ENCODE peak calls at places on chromosomes 5 and 9, in seven cellular contexts. T is psoas muscle, C is OCI-LY7, Y is Peyer's patch, A is fibroblast of lung, N is heart right ventricle, G is adrenal gland. K is an unnamed sample. For H3K4me1, the result is how much of the 10 kb centered on the place peaks cover.

GRCh38 chr9:136318769-136319241 is 8.5 kb upstream of the GPSM1 start:
- DNase-seq in A (no peak), G (no peak), Y (no peak), T (no peak), C (no peak), N (peak), K (peak)

GRCh38 chr5:17019324-17019723 is 83.2 kb upstream of the MYO10 start:
- DNase-seq in A (no peak), G (no peak), T (no peak), C (no peak), N (no peak), Y (no peak), K (no peak)

GRCh38 chr5:125081101-125081500 is 334.7 kb upstream of the ZNF608 start:
- DNase-seq in T (no peak), A (no peak), Y (no peak), G (no peak), C (no peak), N (no peak), K (no peak)

GRCh38 chr5:120164037-120164436 is 300.1 kb upstream of the PRR16 start:
- DNase-seq in G (no peak), Y (no peak), C (no peak), T (no peak), A (no peak), N (no peak), K (no peak)

GRCh38 chr5:68543212-68543611 is 327.7 kb downstream of the PIK3R1 start:
- DNase-seq in C (no peak), N (no peak), A (no peak), Y (no peak), T (no peak), G (no peak), K (no peak)

GRCh38 chr9:68979538-68980314 is 34.2 kb downstream of the PRKACG start:
- DNase-seq in T (no peak), Y (no peak), A (no peak), N (peak), G (no peak), C (peak), K (peak)

GRCh38 chr9:8014987-8015682 is 215.6 kb upstream of the DMAC1 start:
- DNase-seq in C (no peak), N (no peak), T (no peak), Y (no peak), G (no peak), A (no peak), K (no peak)

GRCh38 chr5:101404531-101404930 is 501.4 kb upstream of the ST8SIA4 start:
- DNase-seq in A (no peak), C (no peak), Y (no peak), N (no peak), G (no peak), T (no peak), K (no peak)

GRCh38 chr5:83922699-83923098 is 202.0 kb upstream of the HAPLN1 start:
- DNase-seq in N (no peak), A (no peak), C (no peak), G (no peak), T (no peak), Y (no peak), K (no peak)

GRCh38 chr5:108238461-108238860 is 143.4 kb downstream of the FBXL17 start:
- DNase-seq in A (no peak), N (no peak), Y (no peak), G (no peak), T (no peak), C (no peak), K (no peak)

GRCh38 chr5:775960-776861 is 8.3 kb downstream of the ZDHHC11B start:
- DNase-seq in G (peak), N (no peak), T (peak), C (no peak), Y (no peak), A (no peak), K (no peak)

GRCh38 chr9:34493972-34494535 is 28.7 kb downstream of the ENHO start:
- DNase-seq in T (peak), N (peak), Y (peak), G (peak), A (peak), C (peak), K (peak)

GRCh38 chr5:61496406-61497307 is 164.6 kb downstream of the ZSWIM6 start:
- DNase-seq in Y (no peak), T (no peak), C (no peak), A (peak), G (no peak), N (no peak), K (no peak)

GRCh38 chr5:612498-613424 is 621 bp downstream of the CEP72 start:
- DNase-seq in T (no peak), N (no peak), A (peak), Y (peak), G (no peak), C (peak), K (no peak)

GRCh38 chr9:134407123-134407779 is 81.0 kb downstream of the RXRA start:
- DNase-seq in A (peak), Y (peak), T (peak), G (peak), C (peak), N (peak), K (peak)

GRCh38 chr9:68797116-68797515 is 92.1 kb downstream of the PIP5K1B start:
- DNase-seq in Y (no peak), C (no peak), G (no peak), A (no peak), N (no peak), T (no peak), K (no peak)

GRCh38 chr5:107361945-107362344 is 308.8 kb downstream of the EFNA5 start:
- DNase-seq in N (no peak), A (no peak), Y (no peak), T (no peak), C (no peak), G (peak), K (no peak)

GRCh38 chr5:174097486-174098185 is 52.1 kb downstream of the NSG2 start:
- DNase-seq in G (no peak), A (peak), C (no peak), N (no peak), Y (no peak), T (no peak), K (no peak)

GRCh38 chr9:21252727-21253547 is 13.1 kb upstream of the IFNA14 start:
- DNase-seq in T (no peak), G (peak), C (peak), Y (no peak), A (peak), N (no peak), K (peak)

GRCh38 chr5:17367256-17367845 is 130.7 kb upstream of the TAF11L2 start:
- DNase-seq in A (no peak), G (no peak), T (no peak), Y (no peak), C (no peak), N (no peak), K (no peak)

GRCh38 chr5:167661605-167662004 is 629.8 kb upstream of the WWC1 start:
- DNase-seq in G (no peak), N (no peak), C (no peak), T (no peak), Y (no peak), A (no peak), K (no peak)

GRCh38 chr9:110975969-110976368 is 62.3 kb downstream of the LPAR1 start:
- DNase-seq in C (no peak), N (no peak), A (no peak), G (no peak), T (no peak), Y (no peak), K (no peak)

GRCh38 chr9:110777201-110777842 is 108.7 kb downstream of the MUSK start:
- DNase-seq in C (no peak), G (no peak), N (no peak), Y (no peak), A (peak), T (no peak), K (no peak)

GRCh38 chr5:6812800-6813731 is 99.8 kb downstream of the TENT4A start:
- DNase-seq in N (no peak), T (no peak), G (peak), C (no peak), A (peak), Y (peak), K (no peak)

GRCh38 chr5:151082976-151083651 is 2.3 kb upstream of the TNIP1 start:
- DNase-seq in G (no peak), N (no peak), A (peak), Y (peak), T (peak), C (peak), K (no peak)

GRCh38 chr9:95044731-95045508 is 272.6 kb downstream of the FANCC start:
- DNase-seq in N (peak), A (no peak), Y (peak), T (peak), C (no peak), G (no peak), K (no peak)

GRCh38 chr5:10277773-10278630 is 27.9 kb downstream of the CCT5 start:
- DNase-seq in Y (no peak), N (no peak), C (no peak), A (no peak), G (no peak), T (no peak), K (no peak)

GRCh38 chr5:62621280-62621679 is 42.7 kb downstream of the LRRC70 start:
- DNase-seq in T (no peak), N (no peak), C (no peak), Y (no peak), G (no peak), A (no peak), K (no peak)

GRCh38 chr9:17843236-17843635 is 264.4 kb downstream of the SH3GL2 start:
- DNase-seq in A (no peak), G (no peak), Y (no peak), T (no peak), N (no peak), C (no peak), K (no peak)

GRCh38 chr5:50702615-50703325 is 36.3 kb downstream of the PARP8 start:
- DNase-seq in T (no peak), A (no peak), Y (no peak), G (no peak), N (no peak), C (peak), K (no peak)

GRCh38 chr9:124480621-124480981 is 26.6 kb downstream of the NR5A1 start:
- DNase-seq in A (no peak), Y (no peak), C (peak), T (no peak), N (no peak), G (peak), K (no peak)

GRCh38 chr5:54785729-54786548 is 199.5 kb downstream of the ESM1 start:
- DNase-seq in Y (peak), A (no peak), G (peak), C (peak), N (peak), T (no peak), K (peak)

GRCh38 chr5:17831279-17831678 is 197.0 kb downstream of the TAF11L14 start:
- DNase-seq in C (no peak), A (no peak), T (no peak), G (no peak), Y (no peak), N (no peak), K (no peak)

GRCh38 chr5:56543431-56544385 is 271.6 kb upstream of the MAP3K1 start:
- DNase-seq in G (no peak), C (no peak), Y (no peak), A (peak), T (no peak), N (no peak), K (no peak)

GRCh38 chr5:172437445-172438303 is 16.7 kb downstream of the SH3PXD2B start:
- DNase-seq in G (peak), A (peak), T (peak), N (peak), C (no peak), Y (peak), K (peak)

GRCh38 chr9:107539427-107540154 is 50.0 kb upstream of the KLF4 start:
- DNase-seq in A (no peak), G (no peak), N (no peak), Y (no peak), T (peak), C (no peak), K (peak)

DNA sequence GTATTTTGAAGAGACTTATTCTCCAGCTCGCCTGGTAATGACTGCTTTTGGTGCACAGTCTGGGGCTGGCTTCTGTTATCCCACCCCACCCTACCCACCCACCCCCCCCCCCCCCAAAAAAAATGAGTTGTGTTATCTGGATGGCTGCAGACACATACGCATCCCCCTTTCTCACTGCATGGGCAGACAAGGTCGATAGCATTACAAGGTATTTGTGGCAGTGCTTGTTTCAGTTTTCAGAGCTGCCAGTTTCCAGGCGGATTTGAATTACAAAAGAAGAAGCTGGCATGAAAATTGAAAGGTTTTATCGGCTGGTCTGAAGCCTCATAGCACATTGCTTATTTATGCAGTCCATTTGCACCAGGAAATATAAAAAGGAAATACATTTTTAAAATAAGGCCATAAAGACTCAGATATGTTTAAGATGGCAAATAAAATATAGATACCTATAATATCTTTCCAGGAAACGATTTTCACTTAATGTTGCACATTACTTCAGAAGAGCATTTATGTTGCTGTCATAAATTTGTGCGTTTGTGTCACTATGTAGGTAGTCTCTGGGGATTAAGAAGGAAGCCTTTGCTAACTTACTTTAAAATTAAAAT is 85.1 kb upstream of the GRHPR start:
- DNase-seq in T (no peak), Y (no peak), A (no peak), N (no peak), G (no peak), C (peak), K (no peak)
- H3K4me1 ChIP-seq in T (under half), Y (under half), A (under half), N (under half), G (under half), C (half or more), K (under half)

DNA sequence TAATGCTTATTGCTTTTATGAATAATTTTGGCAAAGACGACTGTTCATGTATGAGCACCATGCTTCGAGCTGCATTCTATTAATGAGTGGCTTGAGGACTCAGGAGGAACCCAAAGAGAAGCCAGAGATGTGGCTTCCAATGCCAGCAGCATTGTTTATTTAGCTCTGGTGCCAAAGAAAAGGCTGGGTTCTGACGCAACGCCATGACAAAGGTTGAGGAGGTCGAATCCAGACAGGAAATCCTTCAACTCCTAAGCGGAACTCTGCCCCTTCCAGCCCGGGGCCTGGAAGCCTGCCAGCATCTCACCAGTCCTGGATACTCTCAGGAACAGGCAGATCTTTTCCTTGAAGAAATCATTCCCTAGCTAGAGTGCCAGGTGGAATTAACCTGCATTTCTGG is 104.4 kb downstream of the ARHGAP26 start:
- DNase-seq in C (no peak), A (peak), Y (peak), N (peak), T (peak), G (peak), K (peak)
- H3K27ac ChIP-seq in C (no peak), A (no peak), Y (peak), N (peak), T (no peak), G (peak), K (peak)

DNA sequence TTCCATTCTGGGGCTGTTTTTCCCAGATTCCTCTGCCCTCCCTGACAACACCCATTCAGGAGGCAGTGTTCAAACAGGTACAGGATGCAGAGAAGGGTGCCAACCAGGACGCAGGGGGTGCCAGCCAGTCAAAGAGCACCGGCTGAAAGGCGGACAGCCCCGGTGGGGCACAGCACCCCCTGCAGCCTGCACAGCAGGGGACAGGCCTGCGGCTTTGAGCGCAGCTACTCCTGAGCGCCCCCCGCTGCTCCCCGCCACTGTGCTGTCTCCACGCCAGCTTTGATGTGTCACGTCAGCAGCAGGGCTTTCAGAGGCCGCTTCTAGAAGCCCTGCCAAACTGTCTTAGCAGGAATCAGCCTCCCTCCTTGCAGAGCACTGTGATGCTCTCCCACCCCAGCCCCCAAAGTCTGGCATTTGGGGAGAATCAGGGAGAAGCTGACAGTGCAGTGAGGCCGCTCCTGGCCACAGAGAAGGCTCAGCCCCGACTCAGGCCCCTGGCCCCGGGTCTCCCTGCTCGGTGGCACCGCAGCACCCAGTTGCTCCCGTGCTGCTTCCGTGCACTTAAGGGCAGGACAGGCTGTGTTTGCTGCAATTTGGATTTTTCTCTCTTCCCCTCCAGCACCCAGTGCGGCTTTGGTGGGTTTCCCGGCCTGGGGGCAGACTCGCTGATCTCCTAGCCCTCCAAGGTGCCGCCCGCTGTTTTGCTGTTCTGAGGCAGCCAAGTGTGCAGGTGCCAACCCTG is 20.3 kb downstream of the AK8 start:
- DNase-seq in N (no peak), A (peak), G (no peak), C (no peak), T (peak), Y (no peak), K (peak)
- TF ChIP-seq CTCF in N (no peak), A (peak), G (no peak), C (no peak), T (no peak), Y (no peak), K (no peak)

DNA sequence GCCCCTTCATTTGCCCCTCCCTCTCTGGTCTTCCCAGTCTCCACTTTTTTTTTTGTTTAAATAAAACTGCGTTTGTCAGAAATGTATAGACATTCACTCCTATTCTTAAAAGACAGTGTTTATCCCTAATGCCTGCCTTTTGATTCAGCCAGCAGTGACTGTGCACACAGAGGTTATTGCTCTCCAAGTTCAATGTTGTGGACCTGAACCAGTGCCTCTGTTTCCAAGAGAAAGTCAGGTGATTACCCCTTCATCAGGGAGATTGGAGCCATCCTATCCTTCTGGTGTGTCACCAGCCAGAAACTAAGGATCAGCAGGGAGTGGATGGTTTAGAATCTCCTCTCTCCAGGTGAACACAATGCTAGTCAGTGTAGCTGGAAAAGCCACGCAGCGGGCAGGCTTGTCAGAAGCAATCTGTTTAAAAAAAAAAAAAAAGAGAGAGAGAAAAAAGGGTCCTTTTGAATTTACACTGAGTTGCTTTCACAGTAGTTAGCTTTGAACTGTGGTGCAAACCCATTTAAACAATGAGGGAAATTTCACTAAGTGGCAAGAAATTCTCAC is 167.5 kb upstream of the DMRT1 start:
- DNase-seq in C (no peak), T (no peak), N (no peak), G (no peak), Y (no peak), A (no peak), K (no peak)
- H3K4me1 ChIP-seq in C (under half), T (under half), N (under half), G (under half), Y (under half), A (under half), K (under half)

GRCh38 chr9:35500130-35500748 is 10.3 kb downstream of the RUSC2 start:
- DNase-seq in T (no peak), C (no peak), N (no peak), Y (no peak), A (peak), G (no peak), K (no peak)

GRCh38 chr9:35499701-35500030 is 9.8 kb downstream of the RUSC2 start:
- DNase-seq in G (no peak), Y (no peak), C (no peak), T (no peak), A (no peak), N (no peak), K (no peak)

GRCh38 chr9:35499029-35499700 is 9.3 kb downstream of the RUSC2 start:
- DNase-seq in N (no peak), C (no peak), G (no peak), Y (no peak), T (no peak), A (no peak), K (no peak)

GRCh38 chr9:35506359-35506758 is 16.4 kb downstream of the RUSC2 start:
- DNase-seq in Y (no peak), N (no peak), T (no peak), G (no peak), C (no peak), A (no peak), K (no peak)

GRCh38 chr9:35501941-35502340 is 12.0 kb downstream of the RUSC2 start:
- DNase-seq in Y (no peak), A (peak), N (no peak), C (no peak), G (no peak), T (no peak), K (no peak)
- H3K27ac ChIP-seq in Y (no peak), A (no peak), N (no peak), C (no peak), G (no peak), T (peak), K (no peak)

GRCh38 chr5:109691248-109691574 is 1.5 kb downstream of the MAN2A1 start:
- DNase-seq in N (no peak), Y (no peak), C (no peak), A (no peak), T (no peak), G (no peak), K (no peak)

GRCh38 chr5:109689740-109690455 is at the start of gene MAN2A1:
- DNase-seq in A (peak), G (peak), Y (peak), T (peak), N (peak), C (peak), K (peak)

GRCh38 chr5:109688999-109689739 is 558 bp upstream of the MAN2A1 start:
- DNase-seq in C (peak), A (peak), G (peak), Y (peak), T (peak), N (peak), K (peak)

GRCh38 chr5:109692011-109692410 is 2.3 kb downstream of the MAN2A1 start:
- DNase-seq in T (no peak), G (peak), A (peak), C (no peak), N (no peak), Y (no peak), K (no peak)

GRCh38 chr5:109690456-109691247 is 925 bp downstream of the MAN2A1 start:
- DNase-seq in Y (peak), G (peak), C (peak), A (peak), T (peak), N (peak), K (peak)
- TF ChIP-seq CTCF in Y (peak), G (peak), C (peak), A (peak), T (peak), N (peak), K (peak)

GRCh38 chr5:134088291-134088690 is 26.2 kb upstream of the TCF7 start:
- DNase-seq in C (no peak), N (no peak), G (no peak), Y (peak), A (peak), T (no peak), K (no peak)
- H3K4me1 ChIP-seq in C (under half), N (under half), G (under half), Y (under half), A (under half), T (under half), K (under half)

GRCh38 chr5:88660947-88661869 is 221.8 kb downstream of the MEF2C start:
- DNase-seq in C (peak), N (no peak), A (peak), Y (peak), T (peak), G (peak), K (no peak)
- H3K27ac ChIP-seq in C (no peak), N (no peak), A (no peak), Y (no peak), T (no peak), G (peak), K (no peak)